ENCODE peak calls at places on chromosomes 16 and 17, in eight cellular contexts. E is bronchial epithelial cell, H is heart right ventricle, Q is left ventricle myocardium inferior, Z is PC-3, D is HCT116, X is tibial nerve, I is testis. K is an unnamed sample.

GRCh38 chr17:75078097-75079022 is 9.4 kb upstream of the SLC16A5 start:
- DNase-seq in E (peak; percentile 46), H (no peak), Q (no peak), Z (peak; percentile 96), D (peak; percentile 69), X (no peak), I (no peak), K (peak; percentile 84)

GRCh38 chr17:54870671-54871175 is 29.9 kb upstream of the TOM1L1 start:
- DNase-seq in E (no peak), H (no peak), Q (no peak), Z (no peak), D (no peak), X (no peak), I (no peak), K (no peak)

GRCh38 chr16:877242-878065 is 76.9 kb upstream of the GNG13 start:
- DNase-seq in E (no peak), H (peak; percentile 3), Q (no peak), Z (no peak), D (no peak), X (no peak), I (no peak), K (no peak)

GRCh38 chr16:48126801-48127644 is 28.8 kb downstream of the ABCC12 start:
- DNase-seq in E (peak; percentile 92), H (no peak), Q (no peak), Z (peak; percentile 92), D (no peak), X (no peak), I (no peak), K (peak; percentile 89)

GRCh38 chr17:32461853-32462617 is 17.7 kb downstream of the PSMD11 start:
- DNase-seq in E (peak; percentile 72), H (no peak), Q (no peak), Z (peak; percentile 62), D (peak; percentile 51), X (no peak), I (peak; percentile 70), K (no peak)

GRCh38 chr17:6153416-6153815 is 83.2 kb downstream of the WSCD1 start:
- DNase-seq in E (no peak), H (no peak), Q (no peak), Z (no peak), D (no peak), X (no peak), I (no peak), K (no peak)

GRCh38 chr16:13049688-13050087 is 148.3 kb downstream of the SHISA9 start:
- DNase-seq in E (no peak), H (no peak), Q (no peak), Z (no peak), D (no peak), X (no peak), I (no peak), K (no peak)

GRCh38 chr17:79808763-79809529 is 12.1 kb upstream of the CBX8 start:
- DNase-seq in E (peak; percentile 66), H (no peak), Q (no peak), Z (peak; percentile 80), D (peak; percentile 60), X (no peak), I (no peak), K (peak; percentile 32)

GRCh38 chr17:6556121-6557039 is at the start of gene PITPNM3:
- DNase-seq in E (no peak), H (no peak), Q (no peak), Z (peak; percentile 38), D (no peak), X (no peak), I (no peak), K (no peak)

GRCh38 chr16:68069511-68070248 is 15.5 kb upstream of the NFATC3 start:
- DNase-seq in E (no peak), H (peak; percentile 47), Q (peak; percentile 60), Z (no peak), D (no peak), X (no peak), I (peak; percentile 73), K (no peak)

GRCh38 chr17:8707232-8707590 is 37.4 kb downstream of the CCDC42 start:
- DNase-seq in E (no peak), H (no peak), Q (no peak), Z (no peak), D (no peak), X (no peak), I (no peak), K (no peak)

GRCh38 chr16:74623214-74623842 is 16.4 kb upstream of the GLG1 start:
- DNase-seq in E (peak; percentile 60), H (no peak), Q (no peak), Z (peak; percentile 59), D (no peak), X (no peak), I (no peak), K (peak; percentile 23)

GRCh38 chr17:59333845-59334244 is 2.4 kb downstream of the YPEL2 start:
- DNase-seq in E (no peak), H (no peak), Q (no peak), Z (no peak), D (no peak), X (no peak), I (no peak), K (no peak)

GRCh38 chr17:75404739-75405364 is 626 bp downstream of the GRB2 start:
- DNase-seq in E (peak; percentile 36), H (peak; percentile 40), Q (peak; percentile 31), Z (peak; percentile 43), D (no peak), X (no peak), I (peak; percentile 55), K (no peak)

GRCh38 chr16:65373095-65373494 is 251.2 kb upstream of the CDH11 start:
- DNase-seq in E (no peak), H (no peak), Q (no peak), Z (no peak), D (no peak), X (no peak), I (no peak), K (no peak)

GRCh38 chr17:75991396-75991795 is 9.3 kb upstream of the CDK3 start:
- DNase-seq in E (no peak), H (no peak), Q (no peak), Z (no peak), D (no peak), X (no peak), I (no peak), K (no peak)

DNA sequence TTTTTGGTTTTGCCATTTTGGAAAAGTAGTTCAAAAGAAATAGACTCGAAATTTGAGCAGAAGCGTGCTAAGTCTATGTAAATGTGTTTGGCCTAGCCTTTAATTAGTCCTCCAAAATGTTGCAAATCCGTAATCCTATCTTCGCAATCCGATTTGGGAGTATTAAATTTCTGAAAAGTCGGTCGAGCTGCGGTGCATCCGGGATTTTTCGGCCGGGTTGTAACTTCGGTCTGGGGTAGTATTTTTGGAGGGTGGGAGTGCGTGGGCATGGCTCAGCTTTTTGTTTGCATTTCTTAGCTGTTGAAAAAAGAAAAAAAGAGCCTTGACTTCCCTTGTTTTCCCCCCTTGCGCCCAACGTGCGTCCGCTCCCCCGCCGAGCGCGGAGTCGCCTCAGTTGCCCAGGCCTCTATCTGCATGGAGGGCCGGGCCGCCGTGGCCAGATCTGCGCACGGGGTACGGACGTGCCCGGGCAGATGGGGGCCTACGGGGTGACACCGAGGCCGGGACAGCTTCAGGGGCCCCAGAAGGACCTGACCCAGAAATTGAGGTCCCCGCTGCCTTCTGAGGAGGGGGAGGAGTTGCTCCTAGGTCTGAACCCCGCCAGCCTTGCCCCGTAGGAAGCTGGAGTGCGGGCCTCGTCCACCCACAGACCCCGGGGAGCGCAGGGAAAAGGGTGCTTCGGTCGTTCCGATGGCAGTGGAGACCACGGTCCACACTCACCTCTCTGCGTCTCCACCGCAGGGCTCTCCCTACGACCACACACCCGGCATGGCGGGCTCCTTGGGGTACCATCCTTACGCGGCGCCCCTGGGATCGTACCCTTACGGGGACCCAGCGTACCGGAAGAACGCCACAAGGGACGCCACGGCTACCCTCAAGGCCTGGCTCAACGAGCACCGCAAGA is 1.3 kb downstream of the IRX5 start:
- DNase-seq in E (no peak), H (no peak), Q (no peak), Z (no peak), D (no peak), X (no peak), I (no peak), K (no peak)
- H3K27me3 ChIP-seq in E (no peaks in the 10 kb centered on the region), H (peaks cover 58% of the 10 kb centered on the region), Q (peaks cover 62% of the 10 kb centered on the region), Z (peaks cover 84% of the 10 kb centered on the region), D (peaks cover 10% of the 10 kb centered on the region), X (peaks cover 83% of the 10 kb centered on the region), I (peaks cover 3% of the 10 kb centered on the region), K (peaks cover 46% of the 10 kb centered on the region)

GRCh38 chr17:68576137-68576536 is 25.0 kb downstream of the FAM20A start:
- DNase-seq in E (no peak), H (no peak), Q (no peak), Z (no peak), D (no peak), X (no peak), I (no peak), K (no peak)

GRCh38 chr17:68580236-68580903 is 20.8 kb downstream of the FAM20A start:
- DNase-seq in E (peak; percentile 22), H (no peak), Q (no peak), Z (no peak), D (no peak), X (no peak), I (no peak), K (peak; percentile 2)

GRCh38 chr17:68579194-68579900 is 21.8 kb downstream of the FAM20A start:
- DNase-seq in E (no peak), H (no peak), Q (no peak), Z (no peak), D (no peak), X (no peak), I (no peak), K (no peak)

GRCh38 chr17:68578236-68578635 is 22.9 kb downstream of the FAM20A start:
- DNase-seq in E (no peak), H (no peak), Q (no peak), Z (no peak), D (no peak), X (no peak), I (no peak), K (no peak)

GRCh38 chr17:68576811-68577551 is 24.2 kb downstream of the FAM20A start:
- DNase-seq in E (peak; percentile 22), H (peak; percentile 21), Q (peak; percentile 37), Z (no peak), D (no peak), X (no peak), I (peak; percentile 52), K (no peak)
- TF ChIP-seq CTCF in E (no peak), H (peak; percentile 12), Q (no peak), Z (no peak), D (no peak), X (no peak), I (no peak), K (no peak)

DNA sequence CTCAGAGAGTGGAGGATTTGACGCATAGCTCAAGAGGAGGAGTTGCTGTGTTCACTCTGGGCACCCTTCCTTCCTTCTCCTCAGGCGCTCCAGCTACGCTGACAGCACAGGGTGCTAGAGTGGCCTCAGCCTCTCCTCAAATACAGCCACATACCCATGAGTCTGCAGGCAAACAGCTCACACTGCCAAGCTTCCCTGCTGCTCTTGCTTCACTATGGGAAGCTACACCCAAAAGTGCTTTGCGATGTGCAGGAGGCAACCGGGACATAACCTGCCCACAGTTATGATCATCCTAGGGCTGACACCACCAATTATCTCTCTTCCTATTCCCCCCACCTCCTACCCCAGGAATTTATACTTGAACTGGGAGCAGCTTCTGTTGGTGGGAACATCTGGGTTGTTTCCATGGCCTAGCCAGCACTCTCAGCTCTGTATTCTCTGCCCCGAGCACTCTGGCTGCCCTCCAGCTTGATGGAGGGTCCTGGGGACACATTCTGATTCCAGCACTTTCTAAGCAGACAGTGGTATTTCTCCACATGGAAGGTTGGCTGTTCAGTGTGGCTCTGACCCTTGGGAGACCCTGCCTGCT is 40.3 kb upstream of the SREBF1 start:
- DNase-seq in E (peak; percentile 33), H (peak; percentile 39), Q (peak; percentile 43), Z (no peak), D (no peak), X (no peak), I (peak; percentile 39), K (no peak)
- H3K4me3 ChIP-seq in E (no peak overlapping the region), H (no peak overlapping the region), Q (peak overlapping the region; percentile 35), Z (no peak overlapping the region), D (no peak overlapping the region), X (no peak overlapping the region), I (no peak overlapping the region), K (no peak overlapping the region)

GRCh38 chr16:86519007-86519648 is 8.8 kb downstream of the FOXF1 start:
- DNase-seq in E (no peak), H (no peak), Q (no peak), Z (no peak), D (no peak), X (no peak), I (no peak), K (no peak)
- H3K27me3 ChIP-seq in E (peaks cover 37% of the 10 kb centered on the region), H (peaks cover 94% of the 10 kb centered on the region), Q (peaks cover 100% of the 10 kb centered on the region), Z (peaks cover 46% of the 10 kb centered on the region), D (no peaks in the 10 kb centered on the region), X (peaks cover 86% of the 10 kb centered on the region), I (no peaks in the 10 kb centered on the region), K (peaks cover 69% of the 10 kb centered on the region)

K was measured in kidney epithelial cell.